ENCODE peak calls at places on chromosomes 2 and 18, in nine cellular contexts. One of them, this sample, is unnamed.

GRCh38 chr2:113251118-113251517 is 27.6 kb downstream of the PAX8 start:
- DNase-seq in anterior cingulate cortex: no peak
- DNase-seq in HL-60: no peak
- DNase-seq in CD8-positive, alpha-beta memory T cell: peak
- DNase-seq in activated CD4-positive, alpha-beta memory T cell treated with anti-CD3 and anti-CD28 coated beads, Interleukin-2, amount 10 ng/mL, durations not matched to agents 7 days and 5 days: peak
- DNase-seq in NCI-H2081: no peak
- DNase-seq in psoas muscle: no peak
- DNase-seq in suprapubic skin: no peak
- DNase-seq in MG63: no peak
- DNase-seq in this sample: peak

GRCh38 chr18:8231316-8231715 is 377.9 kb upstream of the RAB12 start:
- DNase-seq in anterior cingulate cortex: no peak
- DNase-seq in HL-60: no peak
- DNase-seq in CD8-positive, alpha-beta memory T cell: no peak
- DNase-seq in activated CD4-positive, alpha-beta memory T cell treated with anti-CD3 and anti-CD28 coated beads, Interleukin-2, amount 10 ng/mL, durations not matched to agents 7 days and 5 days: no peak
- DNase-seq in NCI-H2081: no peak
- DNase-seq in psoas muscle: no peak
- DNase-seq in suprapubic skin: no peak
- DNase-seq in MG63: no peak
- DNase-seq in this sample: no peak

GRCh38 chr2:231998046-231998445 is 36.5 kb downstream of the DIS3L2 start:
- DNase-seq in anterior cingulate cortex: no peak
- DNase-seq in HL-60: no peak
- DNase-seq in CD8-positive, alpha-beta memory T cell: no peak
- DNase-seq in activated CD4-positive, alpha-beta memory T cell treated with anti-CD3 and anti-CD28 coated beads, Interleukin-2, amount 10 ng/mL, durations not matched to agents 7 days and 5 days: no peak
- DNase-seq in NCI-H2081: no peak
- DNase-seq in psoas muscle: no peak
- DNase-seq in suprapubic skin: no peak
- DNase-seq in MG63: no peak
- DNase-seq in this sample: no peak

GRCh38 chr18:5970032-5970431 is 74.7 kb upstream of the TMEM200C start:
- DNase-seq in anterior cingulate cortex: no peak
- DNase-seq in HL-60: no peak
- DNase-seq in CD8-positive, alpha-beta memory T cell: no peak
- DNase-seq in activated CD4-positive, alpha-beta memory T cell treated with anti-CD3 and anti-CD28 coated beads, Interleukin-2, amount 10 ng/mL, durations not matched to agents 7 days and 5 days: no peak
- DNase-seq in NCI-H2081: no peak
- DNase-seq in psoas muscle: no peak
- DNase-seq in suprapubic skin: no peak
- DNase-seq in MG63: no peak
- DNase-seq in this sample: peak

GRCh38 chr2:162768646-162769045 is 69.9 kb downstream of the KCNH7 start:
- DNase-seq in anterior cingulate cortex: no peak
- DNase-seq in HL-60: no peak
- DNase-seq in CD8-positive, alpha-beta memory T cell: no peak
- DNase-seq in activated CD4-positive, alpha-beta memory T cell treated with anti-CD3 and anti-CD28 coated beads, Interleukin-2, amount 10 ng/mL, durations not matched to agents 7 days and 5 days: no peak
- DNase-seq in NCI-H2081: peak
- DNase-seq in psoas muscle: no peak
- DNase-seq in suprapubic skin: no peak
- DNase-seq in MG63: no peak
- DNase-seq in this sample: no peak

GRCh38 chr2:207624170-207625013 is 802 bp downstream of the METTL21A start:
- DNase-seq in anterior cingulate cortex: peak
- DNase-seq in HL-60: peak
- DNase-seq in CD8-positive, alpha-beta memory T cell: peak
- DNase-seq in activated CD4-positive, alpha-beta memory T cell treated with anti-CD3 and anti-CD28 coated beads, Interleukin-2, amount 10 ng/mL, durations not matched to agents 7 days and 5 days: peak
- DNase-seq in NCI-H2081: peak
- DNase-seq in psoas muscle: peak
- DNase-seq in suprapubic skin: peak
- DNase-seq in MG63: peak
- DNase-seq in this sample: no peak

GRCh38 chr2:203814661-203815540 is 52.7 kb upstream of the CTLA4 start:
- DNase-seq in anterior cingulate cortex: peak
- DNase-seq in HL-60: peak
- DNase-seq in CD8-positive, alpha-beta memory T cell: peak
- DNase-seq in activated CD4-positive, alpha-beta memory T cell treated with anti-CD3 and anti-CD28 coated beads, Interleukin-2, amount 10 ng/mL, durations not matched to agents 7 days and 5 days: peak
- DNase-seq in NCI-H2081: peak
- DNase-seq in psoas muscle: peak
- DNase-seq in suprapubic skin: no peak
- DNase-seq in MG63: peak
- DNase-seq in this sample: peak

GRCh38 chr2:181789827-181790448 is 101.6 kb upstream of the ITPRID2 start:
- DNase-seq in anterior cingulate cortex: no peak
- DNase-seq in HL-60: no peak
- DNase-seq in CD8-positive, alpha-beta memory T cell: no peak
- DNase-seq in activated CD4-positive, alpha-beta memory T cell treated with anti-CD3 and anti-CD28 coated beads, Interleukin-2, amount 10 ng/mL, durations not matched to agents 7 days and 5 days: no peak
- DNase-seq in NCI-H2081: no peak
- DNase-seq in psoas muscle: no peak
- DNase-seq in suprapubic skin: no peak
- DNase-seq in MG63: no peak
- DNase-seq in this sample: no peak

GRCh38 chr18:29962579-29962978 is 1080.0 kb downstream of the DSC3 start:
- DNase-seq in anterior cingulate cortex: no peak
- DNase-seq in HL-60: no peak
- DNase-seq in CD8-positive, alpha-beta memory T cell: no peak
- DNase-seq in activated CD4-positive, alpha-beta memory T cell treated with anti-CD3 and anti-CD28 coated beads, Interleukin-2, amount 10 ng/mL, durations not matched to agents 7 days and 5 days: no peak
- DNase-seq in NCI-H2081: no peak
- DNase-seq in psoas muscle: no peak
- DNase-seq in suprapubic skin: no peak
- DNase-seq in MG63: no peak
- DNase-seq in this sample: no peak

GRCh38 chr2:73070651-73071451 is 661 bp downstream of the SFXN5 start:
- DNase-seq in anterior cingulate cortex: peak
- DNase-seq in HL-60: peak
- DNase-seq in CD8-positive, alpha-beta memory T cell: peak
- DNase-seq in activated CD4-positive, alpha-beta memory T cell treated with anti-CD3 and anti-CD28 coated beads, Interleukin-2, amount 10 ng/mL, durations not matched to agents 7 days and 5 days: peak
- DNase-seq in NCI-H2081: peak
- DNase-seq in psoas muscle: peak
- DNase-seq in suprapubic skin: peak
- DNase-seq in MG63: peak
- DNase-seq in this sample: peak

GRCh38 chr2:19348692-19349091 is 9.7 kb downstream of the OSR1 start:
- DNase-seq in anterior cingulate cortex: no peak
- DNase-seq in HL-60: no peak
- DNase-seq in CD8-positive, alpha-beta memory T cell: no peak
- DNase-seq in activated CD4-positive, alpha-beta memory T cell treated with anti-CD3 and anti-CD28 coated beads, Interleukin-2, amount 10 ng/mL, durations not matched to agents 7 days and 5 days: no peak
- DNase-seq in NCI-H2081: no peak
- DNase-seq in psoas muscle: peak
- DNase-seq in suprapubic skin: no peak
- DNase-seq in MG63: no peak
- DNase-seq in this sample: no peak

GRCh38 chr2:65639156-65639876 is 206.9 kb upstream of the SPRED2 start:
- DNase-seq in anterior cingulate cortex: no peak
- DNase-seq in HL-60: no peak
- DNase-seq in CD8-positive, alpha-beta memory T cell: no peak
- DNase-seq in activated CD4-positive, alpha-beta memory T cell treated with anti-CD3 and anti-CD28 coated beads, Interleukin-2, amount 10 ng/mL, durations not matched to agents 7 days and 5 days: no peak
- DNase-seq in NCI-H2081: peak
- DNase-seq in psoas muscle: no peak
- DNase-seq in suprapubic skin: no peak
- DNase-seq in MG63: peak
- DNase-seq in this sample: no peak

GRCh38 chr18:13568443-13569392 is 157.6 kb downstream of the FAM210A start:
- DNase-seq in anterior cingulate cortex: no peak
- DNase-seq in HL-60: no peak
- DNase-seq in CD8-positive, alpha-beta memory T cell: no peak
- DNase-seq in activated CD4-positive, alpha-beta memory T cell treated with anti-CD3 and anti-CD28 coated beads, Interleukin-2, amount 10 ng/mL, durations not matched to agents 7 days and 5 days: no peak
- DNase-seq in NCI-H2081: no peak
- DNase-seq in psoas muscle: no peak
- DNase-seq in suprapubic skin: no peak
- DNase-seq in MG63: no peak
- DNase-seq in this sample: no peak

GRCh38 chr2:64267699-64268098 is 123.5 kb upstream of the PELI1 start:
- DNase-seq in anterior cingulate cortex: no peak
- DNase-seq in HL-60: no peak
- DNase-seq in CD8-positive, alpha-beta memory T cell: no peak
- DNase-seq in activated CD4-positive, alpha-beta memory T cell treated with anti-CD3 and anti-CD28 coated beads, Interleukin-2, amount 10 ng/mL, durations not matched to agents 7 days and 5 days: no peak
- DNase-seq in NCI-H2081: no peak
- DNase-seq in psoas muscle: no peak
- DNase-seq in suprapubic skin: no peak
- DNase-seq in MG63: peak
- DNase-seq in this sample: no peak

GRCh38 chr2:224778474-224778877 is 62.3 kb upstream of the CCDC195 start:
- DNase-seq in anterior cingulate cortex: peak
- DNase-seq in HL-60: peak
- DNase-seq in CD8-positive, alpha-beta memory T cell: peak
- DNase-seq in activated CD4-positive, alpha-beta memory T cell treated with anti-CD3 and anti-CD28 coated beads, Interleukin-2, amount 10 ng/mL, durations not matched to agents 7 days and 5 days: peak
- DNase-seq in NCI-H2081: peak
- DNase-seq in psoas muscle: no peak
- DNase-seq in suprapubic skin: no peak
- DNase-seq in MG63: peak
- DNase-seq in this sample: peak

GRCh38 chr18:36377626-36378025 is 80.1 kb downstream of the FHOD3 start:
- DNase-seq in anterior cingulate cortex: no peak
- DNase-seq in HL-60: no peak
- DNase-seq in CD8-positive, alpha-beta memory T cell: no peak
- DNase-seq in activated CD4-positive, alpha-beta memory T cell treated with anti-CD3 and anti-CD28 coated beads, Interleukin-2, amount 10 ng/mL, durations not matched to agents 7 days and 5 days: no peak
- DNase-seq in NCI-H2081: no peak
- DNase-seq in psoas muscle: no peak
- DNase-seq in suprapubic skin: no peak
- DNase-seq in MG63: no peak
- DNase-seq in this sample: no peak

This sample was measured in COLO829.